ENCODE peak calls at places on chromosomes 6 and 20, in five cellular contexts. One of them, this sample, is unnamed.

GRCh38 chr20:22080985-22081384 is 375.5 kb downstream of the PAX1 start:
- DNase-seq in neuronal stem cell: no peak
- DNase-seq in IMR-90: no peak
- DNase-seq in H1: no peak
- DNase-seq in H9: no peak
- DNase-seq in this sample: no peak

GRCh38 chr6:27582928-27583725 is 110.2 kb upstream of the ZNF184 start:
- DNase-seq in neuronal stem cell: no peak
- DNase-seq in IMR-90: peak
- DNase-seq in H1: peak
- DNase-seq in H9: peak
- DNase-seq in this sample: peak

GRCh38 chr20:56953055-56953586 is 313.3 kb downstream of the BMP7 start:
- DNase-seq in neuronal stem cell: no peak
- DNase-seq in IMR-90: no peak
- DNase-seq in H1: no peak
- DNase-seq in H9: no peak
- DNase-seq in this sample: no peak

GRCh38 chr20:64083380-64084208 is 604 bp downstream of the LKAAEAR1 start:
- DNase-seq in neuronal stem cell: peak
- DNase-seq in IMR-90: peak
- DNase-seq in H1: peak
- DNase-seq in H9: peak
- DNase-seq in this sample: peak

GRCh38 chr6:37060195-37060559 is 54.7 kb downstream of the FGD2 start:
- DNase-seq in neuronal stem cell: no peak
- DNase-seq in IMR-90: no peak
- DNase-seq in H1: no peak
- DNase-seq in H9: no peak
- DNase-seq in this sample: no peak

GRCh38 chr6:11921017-11921438 is 91.1 kb upstream of the HIVEP1 start:
- DNase-seq in neuronal stem cell: no peak
- DNase-seq in IMR-90: peak
- DNase-seq in H1: no peak
- DNase-seq in H9: peak
- DNase-seq in this sample: peak

GRCh38 chr6:160661129-160661723 is 2.8 kb downstream of the LPA start:
- DNase-seq in neuronal stem cell: no peak
- DNase-seq in IMR-90: no peak
- DNase-seq in H1: no peak
- DNase-seq in H9: no peak
- DNase-seq in this sample: no peak

GRCh38 chr6:114083251-114083650 is 112.3 kb upstream of the HDAC2 start:
- DNase-seq in neuronal stem cell: no peak
- DNase-seq in IMR-90: no peak
- DNase-seq in H1: no peak
- DNase-seq in H9: no peak
- DNase-seq in this sample: no peak

GRCh38 chr6:155026366-155027045 is 31.4 kb downstream of the TIAM2 start:
- DNase-seq in neuronal stem cell: no peak
- DNase-seq in IMR-90: peak
- DNase-seq in H1: no peak
- DNase-seq in H9: no peak
- DNase-seq in this sample: peak

GRCh38 chr20:362271-363254 is 15.7 kb downstream of the NRSN2 start:
- DNase-seq in neuronal stem cell: no peak
- DNase-seq in IMR-90: peak
- DNase-seq in H1: no peak
- DNase-seq in H9: peak
- DNase-seq in this sample: peak

GRCh38 chr6:13068558-13069210 is 259.7 kb downstream of the TBC1D7 start:
- DNase-seq in neuronal stem cell: no peak
- DNase-seq in IMR-90: no peak
- DNase-seq in H1: no peak
- DNase-seq in H9: no peak
- DNase-seq in this sample: no peak

DNA sequence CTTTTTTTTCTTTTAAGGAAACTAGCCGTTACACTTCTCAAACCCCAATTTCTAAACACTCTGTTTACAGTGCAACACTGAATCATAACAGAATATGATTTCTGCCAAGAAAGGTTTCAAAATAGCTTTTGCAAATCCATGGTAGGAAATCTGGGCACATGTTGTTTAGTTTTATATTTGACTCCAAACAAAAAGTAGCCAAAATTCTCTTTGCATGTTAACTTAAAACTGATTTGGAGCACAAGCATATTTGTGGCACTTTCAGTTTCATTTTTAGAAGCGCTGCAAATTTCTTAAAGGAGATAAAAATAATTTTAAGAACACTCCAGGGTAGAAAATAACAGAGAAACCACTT is 140.5 kb upstream of the CARMIL1 start:
- DNase-seq in neuronal stem cell: no peak
- DNase-seq in IMR-90: peak
- DNase-seq in H1: no peak
- DNase-seq in H9: no peak
- DNase-seq in this sample: no peak
- H2AFZ ChIP-seq in neuronal stem cell: no peak
- H2AFZ ChIP-seq in IMR-90: no peak
- H2AFZ ChIP-seq in H1: no peak
- H2AFZ ChIP-seq in H9: no peak
- H2AFZ ChIP-seq in this sample: no peak

GRCh38 chr20:49983848-49984408 is 1.1 kb downstream of the SNAI1 start:
- DNase-seq in neuronal stem cell: no peak
- DNase-seq in IMR-90: peak
- DNase-seq in H1: no peak
- DNase-seq in H9: no peak
- DNase-seq in this sample: peak

GRCh38 chr20:49982072-49982345 is 771 bp upstream of the SNAI1 start:
- DNase-seq in neuronal stem cell: no peak
- DNase-seq in IMR-90: no peak
- DNase-seq in H1: no peak
- DNase-seq in H9: no peak
- DNase-seq in this sample: no peak

GRCh38 chr20:49981218-49982071 is 1.3 kb upstream of the SNAI1 start:
- DNase-seq in neuronal stem cell: no peak
- DNase-seq in IMR-90: no peak
- DNase-seq in H1: no peak
- DNase-seq in H9: no peak
- DNase-seq in this sample: no peak

GRCh38 chr20:49983123-49983847 is 505 bp downstream of the SNAI1 start:
- DNase-seq in neuronal stem cell: no peak
- DNase-seq in IMR-90: no peak
- DNase-seq in H1: no peak
- DNase-seq in H9: no peak
- DNase-seq in this sample: no peak

DNA sequence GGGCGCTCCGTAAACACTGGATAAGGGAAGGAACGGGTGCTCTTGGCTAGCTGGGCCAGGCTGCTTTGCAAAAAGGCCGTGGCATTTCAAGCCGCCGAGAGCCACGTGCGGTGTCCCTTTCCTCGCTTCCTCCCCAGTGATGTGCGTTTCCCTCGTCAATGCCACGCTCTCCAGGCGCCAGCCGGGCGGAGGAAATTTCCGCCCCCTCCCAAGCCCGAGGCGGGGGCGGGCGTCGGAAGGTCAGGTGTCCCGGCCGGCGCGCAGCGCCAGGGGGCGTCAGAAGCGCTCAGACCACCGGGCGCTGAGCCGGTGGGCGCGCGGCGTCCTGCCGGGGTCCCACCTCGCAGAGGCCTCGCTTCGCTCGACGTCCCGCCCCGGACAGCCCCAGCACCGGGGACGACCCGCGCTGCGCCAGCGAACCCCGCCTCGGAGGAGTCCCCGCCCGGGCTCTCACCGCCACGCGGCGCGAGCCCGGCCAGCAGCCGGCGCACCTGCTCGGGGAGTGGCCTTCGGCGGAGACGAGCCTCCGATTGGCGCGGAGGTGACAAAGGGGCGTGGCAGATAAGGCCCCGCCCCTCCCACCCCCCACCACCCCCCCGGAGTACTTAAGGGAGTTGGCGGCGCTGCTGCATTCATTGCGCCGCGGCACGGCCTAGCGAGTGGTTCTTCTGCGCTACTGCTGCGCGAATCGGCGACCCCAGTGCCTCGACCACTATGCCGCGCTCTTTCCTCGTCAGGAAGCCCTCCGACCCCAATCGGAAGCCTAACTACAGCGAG is at the start of gene SNAI1:
- DNase-seq in neuronal stem cell: peak
- DNase-seq in IMR-90: peak
- DNase-seq in H1: peak
- DNase-seq in H9: peak
- DNase-seq in this sample: peak
- H4K8ac ChIP-seq in neuronal stem cell: no peak
- H4K8ac ChIP-seq in IMR-90: peak
- H4K8ac ChIP-seq in H1: peak
- H4K8ac ChIP-seq in H9: no peak
- H4K8ac ChIP-seq in this sample: no peak

DNA sequence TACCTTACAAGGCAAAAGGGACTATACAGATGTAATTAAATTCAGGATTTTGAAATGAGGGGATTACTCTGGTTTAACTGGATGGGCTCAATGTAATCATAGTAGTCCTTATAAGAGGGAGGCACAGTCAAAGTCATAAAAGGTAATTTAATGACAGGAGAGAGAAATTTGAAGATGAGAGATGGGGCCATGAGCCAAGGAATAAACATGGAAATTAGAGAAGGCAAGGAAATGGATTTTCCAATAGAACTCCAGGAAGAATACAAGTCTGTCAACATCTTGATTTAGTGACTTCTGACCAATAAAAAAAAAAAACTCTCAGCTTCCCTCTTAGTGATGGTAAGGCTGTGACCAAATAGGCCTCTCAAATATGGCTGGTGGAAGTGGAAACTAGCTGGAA is 101.9 kb upstream of the BEND3 start:
- DNase-seq in neuronal stem cell: no peak
- DNase-seq in IMR-90: no peak
- DNase-seq in H1: no peak
- DNase-seq in H9: no peak
- DNase-seq in this sample: no peak
- H2BK15ac ChIP-seq in neuronal stem cell: no peak
- H2BK15ac ChIP-seq in IMR-90: no peak
- H2BK15ac ChIP-seq in H1: no peak
- H2BK15ac ChIP-seq in H9: no peak
- H2BK15ac ChIP-seq in this sample: no peak

DNA sequence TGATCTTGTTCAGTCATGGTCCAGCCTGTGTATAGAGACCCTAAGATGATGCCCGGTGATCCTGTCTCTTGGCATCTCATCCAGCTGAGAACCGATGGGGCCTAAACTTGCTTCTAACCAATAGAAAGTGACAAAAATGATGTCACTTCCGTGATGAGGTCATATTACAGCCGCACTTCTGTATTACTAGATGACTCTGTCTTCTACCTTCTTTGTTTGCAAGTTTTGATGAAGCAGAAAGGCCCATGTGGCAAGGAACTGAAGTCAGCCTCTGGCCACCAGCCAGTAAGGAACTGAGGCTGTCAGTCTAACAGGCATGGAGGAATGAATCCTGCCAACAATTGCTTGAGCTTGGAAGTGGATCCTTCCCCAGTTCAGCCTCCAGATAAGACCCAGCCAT is 32.8 kb upstream of the HLA-C start:
- DNase-seq in neuronal stem cell: no peak
- DNase-seq in IMR-90: peak
- DNase-seq in H1: no peak
- DNase-seq in H9: no peak
- DNase-seq in this sample: no peak
- H2AFZ ChIP-seq in neuronal stem cell: no peak
- H2AFZ ChIP-seq in IMR-90: no peak
- H2AFZ ChIP-seq in H1: peak
- H2AFZ ChIP-seq in H9: no peak
- H2AFZ ChIP-seq in this sample: no peak

This sample was measured in mesenchymal stem cell.